ENCODE peak calls at places on chromosomes 12 and 14, in five cellular contexts. I, S, K, Z and H are unnamed samples.

GRCh38 chr12:57128519-57129247 is 400 bp downstream of the LRP1 start:
- DNase-seq in I (no peak), S (no peak), K (peak; percentile 71), Z (no peak), H (no peak)

GRCh38 chr12:111338096-111338495 is 30.8 kb downstream of the PHETA1 start:
- DNase-seq in I (no peak), S (no peak), K (no peak), Z (no peak), H (no peak)

GRCh38 chr14:64060199-64060545 is 207.4 kb downstream of the SYNE2 start:
- DNase-seq in I (no peak), S (no peak), K (no peak), Z (no peak), H (no peak)

GRCh38 chr14:80037349-80037748 is 174.0 kb downstream of the DIO2 start:
- DNase-seq in I (no peak), S (no peak), K (no peak), Z (no peak), H (no peak)

GRCh38 chr14:77260631-77261030 is 10.4 kb downstream of the NGB start:
- DNase-seq in I (no peak), S (no peak), K (no peak), Z (no peak), H (no peak)

GRCh38 chr12:92953747-92954146 is 24.7 kb upstream of the EEA1 start:
- DNase-seq in I (no peak), S (no peak), K (peak; percentile 21), Z (no peak), H (no peak)

GRCh38 chr12:103755425-103755824 is 85.6 kb downstream of the NT5DC3 start:
- DNase-seq in I (no peak), S (no peak), K (no peak), Z (no peak), H (no peak)

GRCh38 chr12:84313326-84313675 is 599.3 kb downstream of the SLC6A15 start:
- DNase-seq in I (no peak), S (no peak), K (no peak), Z (no peak), H (no peak)

GRCh38 chr12:10613334-10614055 is at the start of gene MAGOHB:
- DNase-seq in I (peak; percentile 97), S (peak; percentile 82), K (peak; percentile 98), Z (peak; percentile 93), H (peak; percentile 98)

GRCh38 chr14:99749142-99749541 is 44.1 kb upstream of the EML1 start:
- DNase-seq in I (no peak), S (no peak), K (peak; percentile 66), Z (no peak), H (no peak)

GRCh38 chr12:33265900-33266299 is 173.7 kb downstream of the SYT10 start:
- DNase-seq in I (no peak), S (no peak), K (no peak), Z (no peak), H (no peak)

GRCh38 chr12:101925935-101926334 is 48.6 kb downstream of the DRAM1 start:
- DNase-seq in I (no peak), S (no peak), K (no peak), Z (peak; percentile 60), H (no peak)

GRCh38 chr14:61174395-61175386 is 106.4 kb downstream of the TMEM30B start:
- DNase-seq in I (no peak), S (no peak), K (no peak), Z (peak; percentile 80), H (no peak)

GRCh38 chr14:105171004-105171673 is 2.6 kb upstream of the JAG2 start:
- DNase-seq in I (no peak), S (no peak), K (no peak), Z (no peak), H (no peak)

GRCh38 chr14:74835607-74836250 is 40.2 kb downstream of the PROX2 start:
- DNase-seq in I (peak; percentile 46), S (no peak), K (no peak), Z (no peak), H (peak; percentile 48)

GRCh38 chr14:91872517-91873470 is 5.5 kb upstream of the TC2N start:
- DNase-seq in I (peak; percentile 53), S (peak; percentile 52), K (no peak), Z (peak; percentile 45), H (peak; percentile 32)

GRCh38 chr12:125687403-125687802 is 622.2 kb downstream of the AACS start:
- DNase-seq in I (no peak), S (no peak), K (no peak), Z (no peak), H (no peak)

GRCh38 chr14:31420013-31420318 is 384 bp downstream of the HEATR5A start:
- DNase-seq in I (peak; percentile 21), S (peak; percentile 53), K (peak; percentile 77), Z (no peak), H (peak; percentile 39)

GRCh38 chr12:81296556-81297305 is 218.9 kb downstream of the ACSS3 start:
- DNase-seq in I (no peak), S (no peak), K (no peak), Z (peak; percentile 90), H (no peak)

GRCh38 chr14:73241481-73242165 is 4.3 kb downstream of the PAPLN start:
- DNase-seq in I (no peak), S (no peak), K (peak; percentile 56), Z (no peak), H (no peak)

GRCh38 chr14:31265701-31266398 is 58.3 kb upstream of the HECTD1 start:
- DNase-seq in I (no peak), S (no peak), K (no peak), Z (peak; percentile 62), H (peak; percentile 33)

GRCh38 chr12:29148958-29149690 is at the start of gene FAR2:
- DNase-seq in I (no peak), S (peak; percentile 12), K (peak; percentile 75), Z (peak; percentile 53), H (peak; percentile 52)

GRCh38 chr14:24695265-24696241 is 61.6 kb upstream of the GZMB start:
- DNase-seq in I (peak; percentile 39), S (no peak), K (no peak), Z (no peak), H (peak; percentile 73)

GRCh38 chr14:60508707-60509437 is at the start of gene SIX6:
- DNase-seq in I (no peak), S (no peak), K (peak; percentile 92), Z (peak; percentile 78), H (peak; percentile 11)

GRCh38 chr12:64600164-64600561 is 10.1 kb upstream of the RASSF3 start:
- DNase-seq in I (no peak), S (no peak), K (no peak), Z (no peak), H (no peak)

GRCh38 chr14:65446159-65446558 is 33.6 kb downstream of the FUT8 start:
- DNase-seq in I (no peak), S (no peak), K (no peak), Z (peak; percentile 73), H (no peak)

GRCh38 chr12:89648211-89648930 is 60.3 kb downstream of the ATP2B1 start:
- DNase-seq in I (no peak), S (no peak), K (peak; percentile 84), Z (peak; percentile 53), H (no peak)

GRCh38 chr14:55152052-55152753 is 23.2 kb downstream of the LGALS3 start:
- DNase-seq in I (no peak), S (no peak), K (no peak), Z (peak; percentile 31), H (no peak)

GRCh38 chr14:76775695-76776305 is 14.5 kb downstream of the VASH1 start:
- DNase-seq in I (no peak), S (no peak), K (no peak), Z (no peak), H (no peak)

GRCh38 chr12:810635-811415 is 58.4 kb downstream of the WNK1 start:
- DNase-seq in I (no peak), S (no peak), K (no peak), Z (no peak), H (peak; percentile 79)

GRCh38 chr12:104059963-104060362 is 4.4 kb upstream of the HCFC2 start:
- DNase-seq in I (no peak), S (no peak), K (no peak), Z (no peak), H (no peak)

GRCh38 chr14:27739657-27740156 is 1026.9 kb upstream of the FOXG1 start:
- DNase-seq in I (no peak), S (no peak), K (no peak), Z (no peak), H (no peak)

GRCh38 chr12:79926951-79927350 is 7.9 kb downstream of the PPP1R12A start:
- DNase-seq in I (no peak), S (no peak), K (no peak), Z (no peak), H (no peak)
- H3K4me3 ChIP-seq in I (no peak overlapping the region), S (no peak overlapping the region), K (no peak overlapping the region), Z (no peak overlapping the region), H (no peak overlapping the region)

DNA sequence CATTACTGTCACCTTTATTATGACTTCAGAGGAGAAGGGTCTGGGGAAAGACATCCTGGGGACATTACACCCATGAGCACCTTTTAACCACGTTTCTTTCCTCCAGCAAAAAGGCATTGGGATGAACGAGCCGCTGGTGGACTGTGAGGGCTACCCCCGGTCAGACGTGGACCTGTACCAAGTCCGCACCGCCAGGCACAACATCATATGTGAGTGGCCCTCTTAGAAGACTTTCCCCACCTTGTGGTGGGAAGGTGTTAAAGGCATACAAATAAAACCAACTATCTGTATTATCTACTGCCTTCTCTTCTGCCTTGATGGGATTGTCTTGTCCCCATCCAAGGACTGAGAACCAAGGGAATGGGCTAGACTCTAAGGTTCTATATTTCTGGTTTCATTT is 6.0 kb downstream of the PSMD9 start:
- DNase-seq in I (peak; percentile 72), S (no peak), K (peak; percentile 73), Z (peak; percentile 55), H (peak; percentile 22)
- TF ChIP-seq CTCF in I (peak; percentile 78), S (no peak), K (peak; percentile 65), Z (peak; percentile 27), H (no peak)

GRCh38 chr14:85273099-85273677 is 256.8 kb upstream of the FLRT2 start:
- DNase-seq in I (no peak), S (no peak), K (no peak), Z (no peak), H (no peak)
- H3K4me3 ChIP-seq in I (no peak overlapping the region), S (no peak overlapping the region), K (no peak overlapping the region), Z (peak overlapping the region; percentile 6), H (no peak overlapping the region)

DNA sequence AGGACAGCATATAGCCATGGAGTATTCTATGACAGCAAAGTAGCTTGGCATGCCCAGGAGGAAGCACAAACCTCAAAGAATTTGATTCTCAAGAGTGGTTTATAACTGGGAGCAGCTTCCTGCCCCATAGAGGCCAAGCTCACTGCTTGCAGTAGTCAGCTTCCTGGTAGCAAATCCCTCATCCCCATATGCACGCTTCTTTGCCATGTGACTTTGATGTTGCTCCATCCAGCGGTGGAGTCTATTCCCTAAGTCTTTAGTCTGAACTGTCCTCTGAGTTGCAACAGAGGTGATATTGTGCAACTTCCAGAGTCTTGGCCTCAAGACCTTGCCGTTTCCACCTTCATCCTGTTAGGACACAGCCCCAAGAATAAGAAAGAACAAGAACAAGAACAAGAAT is 996.8 kb upstream of the TMEM132C start:
- DNase-seq in I (no peak), S (peak; percentile 8), K (no peak), Z (peak; percentile 68), H (no peak)
- TF ChIP-seq CTCF in I (no peak), S (no peak), K (no peak), Z (no peak), H (no peak)